ENCODE peak calls at places on chromosomes 12 and 14, in six cellular contexts. V is RPMI8226; F is EH; X is mesenteric fat pad; Y is stimulated activated CD8-positive, alpha-beta memory T cell treated with anti-CD3 and anti-CD28 coated beads, Interleukin-12 subunit alpha, Interleukin-12 subunit beta, amount 100 ng/mL, for 4 hours; D is ACHN. M is an unnamed sample.

GRCh38 chr12:79482921-79483320 is 207.8 kb downstream of the PAWR start:
- DNase-seq in V (no peak), F (no peak), X (no peak), Y (no peak), D (no peak), M (no peak)

GRCh38 chr14:68757618-68758081 is 35.2 kb downstream of the ZFP36L1 start:
- DNase-seq in V (peak; percentile 5), F (peak; percentile 55), X (no peak), Y (no peak), D (no peak), M (peak; percentile 47)

GRCh38 chr14:102993523-102993922 is 63.8 kb downstream of the CDC42BPB start:
- DNase-seq in V (no peak), F (peak; percentile 75), X (no peak), Y (no peak), D (peak; percentile 35), M (no peak)

GRCh38 chr14:63493246-63493645 is 49.9 kb downstream of the PPP2R5E start:
- DNase-seq in V (no peak), F (peak; percentile 66), X (no peak), Y (no peak), D (peak; percentile 10), M (no peak)

GRCh38 chr14:90624732-90625444 is 191.3 kb downstream of the TTC7B start:
- DNase-seq in V (no peak), F (peak; percentile 15), X (no peak), Y (no peak), D (no peak), M (no peak)

GRCh38 chr12:87779016-87779415 is 250.2 kb downstream of the C12orf50 start:
- DNase-seq in V (no peak), F (no peak), X (no peak), Y (no peak), D (peak; percentile 71), M (no peak)

GRCh38 chr12:15591811-15592210 is 197.4 kb downstream of the EPS8 start:
- DNase-seq in V (no peak), F (no peak), X (no peak), Y (no peak), D (no peak), M (no peak)

GRCh38 chr12:118238888-118239287 is 103.0 kb downstream of the PEBP1 start:
- DNase-seq in V (no peak), F (no peak), X (no peak), Y (no peak), D (no peak), M (no peak)

GRCh38 chr12:105234197-105234596 is 1.8 kb downstream of the APPL2 start:
- DNase-seq in V (no peak), F (no peak), X (no peak), Y (no peak), D (no peak), M (no peak)

GRCh38 chr14:30015471-30015870 is 87.8 kb upstream of the PRKD1 start:
- DNase-seq in V (no peak), F (peak; percentile 66), X (no peak), Y (no peak), D (no peak), M (no peak)

GRCh38 chr12:127401005-127401404 is 866.0 kb upstream of the TMEM132C start:
- DNase-seq in V (no peak), F (peak; percentile 78), X (no peak), Y (no peak), D (peak; percentile 65), M (no peak)

GRCh38 chr12:27257104-27257848 is 13.2 kb downstream of the STK38L start:
- DNase-seq in V (no peak), F (peak; percentile 61), X (no peak), Y (no peak), D (no peak), M (no peak)

GRCh38 chr12:120264086-120264485 is 1.4 kb downstream of the PXN start:
- DNase-seq in V (no peak), F (peak; percentile 46), X (no peak), Y (no peak), D (no peak), M (no peak)

GRCh38 chr14:57388072-57388471 is 2.3 kb upstream of the NAA30 start:
- DNase-seq in V (no peak), F (no peak), X (no peak), Y (no peak), D (no peak), M (no peak)

GRCh38 chr14:50954811-50955372 is 10.6 kb upstream of the PYGL start:
- DNase-seq in V (no peak), F (peak; percentile 72), X (no peak), Y (no peak), D (peak; percentile 67), M (peak; percentile 55)

GRCh38 chr12:20415013-20415412 is 46.7 kb downstream of the PDE3A start:
- DNase-seq in V (no peak), F (peak; percentile 59), X (no peak), Y (no peak), D (no peak), M (no peak)

GRCh38 chr14:41548666-41549065 is 58.0 kb upstream of the LRFN5 start:
- DNase-seq in V (no peak), F (no peak), X (no peak), Y (no peak), D (no peak), M (no peak)

GRCh38 chr14:32754209-32754608 is 184.5 kb upstream of the NPAS3 start:
- DNase-seq in V (no peak), F (no peak), X (no peak), Y (no peak), D (no peak), M (no peak)

GRCh38 chr12:79919762-79920161 is 15.1 kb downstream of the PPP1R12A start:
- DNase-seq in V (no peak), F (no peak), X (no peak), Y (no peak), D (no peak), M (no peak)

GRCh38 chr12:41277019-41277770 is 89.1 kb downstream of the PDZRN4 start:
- DNase-seq in V (peak; percentile 49), F (peak; percentile 45), X (no peak), Y (no peak), D (peak; percentile 57), M (peak; percentile 49)